ENCODE peak calls at places on chromosome 19, in ten cellular contexts. Z, X, J, H, M, C, D, S, B and P are unnamed samples.

GRCh38 chr19:12965017-12965811 is 4.2 kb upstream of the DAND5 start:
- DNase-seq in H (peak), M (peak), S (peak), J (peak), D (peak), C (peak), X (peak), Z (peak), B (peak), P (peak)

GRCh38 chr19:28934626-28935025 is 278.3 kb downstream of the UQCRFS1 start:
- DNase-seq in H (no peak), B (no peak), M (no peak), S (no peak), C (no peak), X (no peak), J (no peak), Z (no peak), D (no peak), P (no peak)

GRCh38 chr19:22335716-22336115 is 49.5 kb downstream of the ZNF729 start:
- DNase-seq in X (no peak), S (no peak), C (no peak), H (no peak), D (no peak), Z (no peak), B (no peak), M (no peak), J (no peak), P (no peak)

GRCh38 chr19:21328402-21328801 is 808 bp downstream of the ZNF708 start:
- DNase-seq in J (peak), B (no peak), X (no peak), H (no peak), S (no peak), Z (no peak), M (no peak), D (no peak), C (peak), P (peak)

GRCh38 chr19:56537442-56537841 is 1.3 kb upstream of the ZFP28 start:
- DNase-seq in Z (no peak), M (no peak), S (no peak), D (no peak), C (no peak), X (no peak), H (no peak), B (no peak), J (no peak), P (no peak)

GRCh38 chr19:38017504-38018150 is 110.6 kb downstream of the SIPA1L3 start:
- DNase-seq in S (no peak), C (no peak), H (no peak), J (no peak), Z (no peak), M (no peak), D (no peak), X (no peak), B (no peak), P (no peak)

GRCh38 chr19:46404884-46405658 is 8.3 kb downstream of the CCDC8 start:
- DNase-seq in B (peak), D (peak), Z (no peak), C (peak), J (peak), H (peak), S (no peak), M (no peak), X (no peak), P (no peak)

GRCh38 chr19:4647676-4648644 is 8.6 kb downstream of the TNFAIP8L1 start:
- DNase-seq in J (peak), S (peak), D (no peak), M (no peak), Z (no peak), C (peak), X (no peak), H (no peak), B (no peak), P (no peak)

GRCh38 chr19:39195755-39196154 is 1.0 kb upstream of the NCCRP1 start:
- DNase-seq in B (peak), S (no peak), M (peak), H (peak), J (no peak), X (no peak), D (no peak), C (no peak), Z (no peak), P (no peak)

GRCh38 chr19:961866-962620 is 22.1 kb upstream of the WDR18 start:
- DNase-seq in D (no peak), H (no peak), B (no peak), C (no peak), Z (no peak), S (no peak), J (no peak), M (no peak), X (peak), P (no peak)

GRCh38 chr19:48752511-48753365 is at the start of gene FUT1:
- DNase-seq in M (peak), D (no peak), H (peak), B (peak), X (peak), S (peak), J (no peak), Z (peak), C (peak), P (no peak)

GRCh38 chr19:42023121-42023942 is 29.3 kb upstream of the ATP1A3 start:
- DNase-seq in S (no peak), B (no peak), X (peak), J (peak), H (no peak), C (no peak), D (no peak), M (no peak), Z (no peak), P (peak)

GRCh38 chr19:30227661-30228112 is 144.5 kb upstream of the ZNF536 start:
- DNase-seq in C (peak), Z (no peak), X (peak), B (peak), H (peak), S (peak), M (no peak), D (no peak), J (peak), P (no peak)

GRCh38 chr19:30231408-30232318 is 140.5 kb upstream of the ZNF536 start:
- DNase-seq in C (no peak), H (no peak), B (no peak), M (no peak), J (no peak), Z (no peak), X (no peak), S (no peak), D (no peak), P (no peak)

GRCh38 chr19:30228113-30228725 is 144.0 kb upstream of the ZNF536 start:
- DNase-seq in M (no peak), B (no peak), D (no peak), C (no peak), Z (no peak), J (no peak), H (no peak), S (no peak), X (no peak), P (no peak)

GRCh38 chr19:30228726-30229523 is 143.3 kb upstream of the ZNF536 start:
- DNase-seq in J (peak), Z (no peak), M (no peak), S (no peak), D (no peak), B (no peak), H (no peak), X (no peak), C (no peak), P (no peak)

GRCh38 chr19:30229524-30230174 is 142.5 kb upstream of the ZNF536 start:
- DNase-seq in M (no peak), X (no peak), H (no peak), S (no peak), Z (no peak), J (no peak), D (no peak), C (peak), B (no peak), P (no peak)
- H3K4me3 ChIP-seq in M (no peak), X (no peak), H (no peak), S (peak), Z (peak), J (no peak), D (no peak), C (no peak), B (no peak), P (no peak)

GRCh38 chr19:7500811-7501450 is 12.1 kb upstream of the PEX11G start:
- DNase-seq in S (no peak), B (peak), H (peak), Z (no peak), M (no peak), J (no peak), C (peak), X (peak), D (peak), P (peak)
- H3K4me3 ChIP-seq in S (peak), B (peak), H (no peak), Z (peak), M (no peak), J (no peak), C (peak), X (peak), D (peak), P (peak)

GRCh38 chr19:19224150-19224851 is 12.5 kb downstream of the NCAN start:
- DNase-seq in S (no peak), D (no peak), X (no peak), Z (no peak), M (no peak), C (no peak), B (no peak), H (no peak), J (no peak), P (no peak)
- H3K4me3 ChIP-seq in S (no peak), D (no peak), X (peak), Z (peak), M (peak), C (peak), B (peak), H (no peak), J (no peak), P (no peak)

DNA sequence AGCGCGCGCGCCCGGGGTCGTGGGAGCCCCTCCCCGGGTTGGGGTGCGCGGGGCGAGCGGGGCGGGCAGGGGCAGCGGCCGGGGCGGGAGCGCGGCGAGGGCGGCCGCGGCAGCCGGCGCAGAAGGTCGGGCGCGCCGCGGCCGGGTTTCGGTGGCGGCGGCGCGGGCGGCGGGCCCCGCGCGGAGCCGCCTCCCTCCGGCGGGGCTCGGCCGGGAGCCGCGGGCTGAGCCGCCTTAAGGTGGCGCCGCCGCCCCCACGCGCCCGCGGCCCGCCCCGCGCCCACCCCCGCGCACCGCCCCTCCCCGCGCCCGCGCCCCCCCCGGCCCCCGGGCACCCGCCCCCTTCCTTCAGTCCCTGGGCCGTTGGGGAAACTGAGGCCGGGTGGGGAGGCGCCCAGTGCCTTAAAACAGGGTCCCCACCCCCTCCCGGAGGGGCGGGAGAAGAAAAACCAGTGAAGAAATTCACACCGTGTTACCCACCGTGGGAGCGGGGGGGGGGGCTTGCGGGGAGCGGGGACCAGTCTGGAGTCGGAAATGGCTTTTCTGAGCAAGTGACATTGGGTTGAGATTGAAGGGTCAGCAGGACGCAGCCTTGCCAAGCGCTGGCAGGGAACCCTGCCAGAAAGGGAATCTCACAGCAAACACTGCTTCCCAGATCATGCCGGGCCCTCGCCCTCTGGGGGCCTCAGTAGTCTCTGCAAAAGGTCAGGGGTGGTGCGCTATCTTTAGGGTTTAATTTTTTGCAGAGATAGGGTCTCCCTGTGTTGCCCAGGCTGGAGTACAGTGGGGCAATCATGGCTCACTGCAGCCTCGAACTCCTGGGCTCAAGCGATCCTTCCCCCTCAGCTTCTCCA is at the start of gene TLE2:
- DNase-seq in X (no peak), M (peak), B (no peak), H (no peak), C (no peak), Z (no peak), S (no peak), J (no peak), D (no peak), P (no peak)
- H3K4me3 ChIP-seq in X (peak), M (peak), B (peak), H (peak), C (peak), Z (peak), S (peak), J (peak), D (peak), P (peak)

GRCh38 chr19:14974488-14974887 is 5.2 kb downstream of the SLC1A6 start:
- DNase-seq in D (no peak), X (no peak), J (no peak), Z (no peak), B (no peak), S (no peak), M (no peak), H (no peak), C (no peak), P (no peak)

GRCh38 chr19:14972676-14973075 is 7.0 kb downstream of the SLC1A6 start:
- DNase-seq in X (no peak), J (no peak), S (no peak), Z (no peak), M (no peak), C (peak), D (no peak), H (no peak), B (no peak), P (no peak)

GRCh38 chr19:14977128-14977527 is 2.5 kb downstream of the SLC1A6 start:
- DNase-seq in B (no peak), M (no peak), X (no peak), Z (no peak), H (no peak), S (no peak), D (no peak), J (no peak), C (no peak), P (no peak)

GRCh38 chr19:14968247-14968646 is 11.4 kb downstream of the SLC1A6 start:
- DNase-seq in D (no peak), X (no peak), H (no peak), B (no peak), S (no peak), M (no peak), C (no peak), Z (no peak), J (no peak), P (no peak)

DNA sequence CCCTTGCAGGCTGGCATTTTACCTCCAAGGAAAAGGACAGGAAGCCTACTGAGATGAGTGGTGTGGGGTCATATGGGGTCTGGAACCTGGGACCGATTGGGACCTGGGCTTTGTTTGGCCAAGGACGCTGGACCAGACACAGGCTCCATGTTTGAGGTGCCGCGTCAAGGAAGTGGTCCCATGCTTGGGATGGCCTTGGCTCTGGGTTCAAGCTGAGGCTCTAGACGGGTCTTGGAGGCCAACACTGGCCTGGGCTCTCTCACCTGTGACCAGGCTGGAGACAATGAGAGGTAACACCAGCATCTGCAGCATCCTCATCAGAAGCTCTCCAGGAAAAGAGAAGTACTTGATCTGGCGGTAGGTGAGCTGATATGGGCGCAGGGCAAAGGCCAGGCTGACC is 8.2 kb downstream of the SLC1A6 start:
- DNase-seq in B (no peak), D (no peak), M (no peak), S (no peak), J (no peak), C (no peak), H (no peak), X (no peak), Z (no peak), P (no peak)
- H3K4me3 ChIP-seq in B (no peak), D (no peak), M (no peak), S (no peak), J (no peak), C (no peak), H (no peak), X (no peak), Z (no peak), P (no peak)

GRCh38 chr19:35154535-35155406 is at the start of gene FXYD5:
- DNase-seq in Z (peak), J (peak), C (no peak), X (peak), S (peak), D (no peak), M (peak), B (no peak), H (peak), P (peak)
- H3K4me3 ChIP-seq in Z (peak), J (peak), C (peak), X (peak), S (peak), D (peak), M (peak), B (peak), H (peak), P (peak)

GRCh38 chr19:19464339-19465098 is 50.8 kb downstream of the TSSK6 start:
- DNase-seq in X (no peak), H (peak), B (peak), C (no peak), J (peak), Z (no peak), D (peak), M (no peak), S (no peak), P (no peak)
- H3K4me3 ChIP-seq in X (no peak), H (no peak), B (peak), C (no peak), J (no peak), Z (peak), D (no peak), M (no peak), S (no peak), P (no peak)